ENCODE peak calls at places on chromosomes 1 and 21, in four cellular contexts. One of them, this sample, is unnamed.

GRCh38 chr1:30822006-30822405 is 64.4 kb upstream of the LAPTM5 start:
- DNase-seq in suprapubic skin: no peak
- DNase-seq in sigmoid colon: no peak
- DNase-seq in A549: no peak
- DNase-seq in this sample: no peak

GRCh38 chr1:38814444-38814983 is 45.1 kb downstream of the RRAGC start:
- DNase-seq in sigmoid colon: no peak
- DNase-seq in A549: no peak
- DNase-seq in suprapubic skin: no peak
- DNase-seq in this sample: no peak

GRCh38 chr1:116191294-116191693 is 80.1 kb downstream of the MAB21L3 start:
- DNase-seq in suprapubic skin: no peak
- DNase-seq in sigmoid colon: no peak
- DNase-seq in A549: no peak
- DNase-seq in this sample: no peak

GRCh38 chr1:195733826-195734225 is 874.4 kb downstream of the KCNT2 start:
- DNase-seq in suprapubic skin: no peak
- DNase-seq in A549: no peak
- DNase-seq in sigmoid colon: no peak
- DNase-seq in this sample: no peak

GRCh38 chr1:28280501-28280900 is 21.2 kb downstream of the SESN2 start:
- DNase-seq in A549: no peak
- DNase-seq in sigmoid colon: no peak
- DNase-seq in suprapubic skin: no peak
- DNase-seq in this sample: no peak

GRCh38 chr1:46613661-46614603 is 2.7 kb downstream of the MOB3C start:
- DNase-seq in suprapubic skin: peak
- DNase-seq in sigmoid colon: peak
- DNase-seq in A549: no peak
- DNase-seq in this sample: peak

GRCh38 chr21:44891631-44892031 is 18.1 kb upstream of the PTTG1IP start:
- DNase-seq in sigmoid colon: no peak
- DNase-seq in suprapubic skin: no peak
- DNase-seq in A549: no peak
- DNase-seq in this sample: no peak

GRCh38 chr1:83897516-83897915 is 101.4 kb downstream of the TTLL7 start:
- DNase-seq in sigmoid colon: no peak
- DNase-seq in suprapubic skin: no peak
- DNase-seq in A549: no peak
- DNase-seq in this sample: no peak

GRCh38 chr21:33541105-33541711 is 709 bp downstream of the GART start:
- DNase-seq in suprapubic skin: no peak
- DNase-seq in A549: no peak
- DNase-seq in sigmoid colon: no peak
- DNase-seq in this sample: no peak

GRCh38 chr1:209743145-209743482 is 12.7 kb upstream of the TRAF3IP3 start:
- DNase-seq in sigmoid colon: peak
- DNase-seq in suprapubic skin: no peak
- DNase-seq in A549: no peak
- DNase-seq in this sample: peak

GRCh38 chr1:178875936-178876335 is 5.1 kb upstream of the ANGPTL1 start:
- DNase-seq in sigmoid colon: no peak
- DNase-seq in suprapubic skin: no peak
- DNase-seq in A549: no peak
- DNase-seq in this sample: no peak

GRCh38 chr1:23913212-23913880 is at the start of gene CNR2:
- DNase-seq in sigmoid colon: no peak
- DNase-seq in suprapubic skin: no peak
- DNase-seq in A549: no peak
- DNase-seq in this sample: no peak
- TF ChIP-seq EP300 in sigmoid colon: no peak
- TF ChIP-seq EP300 in suprapubic skin: no peak
- TF ChIP-seq EP300 in A549: no peak
- TF ChIP-seq EP300 in this sample: no peak

GRCh38 chr21:29647353-29647781 is 292.4 kb downstream of the GRIK1 start:
- DNase-seq in sigmoid colon: no peak
- DNase-seq in suprapubic skin: no peak
- DNase-seq in A549: no peak
- DNase-seq in this sample: no peak

GRCh38 chr21:29654203-29654602 is 285.6 kb downstream of the GRIK1 start:
- DNase-seq in A549: no peak
- DNase-seq in suprapubic skin: no peak
- DNase-seq in sigmoid colon: no peak
- DNase-seq in this sample: no peak

GRCh38 chr21:29648710-29649240 is 291.0 kb downstream of the GRIK1 start:
- DNase-seq in sigmoid colon: no peak
- DNase-seq in suprapubic skin: no peak
- DNase-seq in A549: no peak
- DNase-seq in this sample: no peak

GRCh38 chr21:29649370-29649963 is 290.3 kb downstream of the GRIK1 start:
- DNase-seq in sigmoid colon: no peak
- DNase-seq in A549: no peak
- DNase-seq in suprapubic skin: no peak
- DNase-seq in this sample: no peak

DNA sequence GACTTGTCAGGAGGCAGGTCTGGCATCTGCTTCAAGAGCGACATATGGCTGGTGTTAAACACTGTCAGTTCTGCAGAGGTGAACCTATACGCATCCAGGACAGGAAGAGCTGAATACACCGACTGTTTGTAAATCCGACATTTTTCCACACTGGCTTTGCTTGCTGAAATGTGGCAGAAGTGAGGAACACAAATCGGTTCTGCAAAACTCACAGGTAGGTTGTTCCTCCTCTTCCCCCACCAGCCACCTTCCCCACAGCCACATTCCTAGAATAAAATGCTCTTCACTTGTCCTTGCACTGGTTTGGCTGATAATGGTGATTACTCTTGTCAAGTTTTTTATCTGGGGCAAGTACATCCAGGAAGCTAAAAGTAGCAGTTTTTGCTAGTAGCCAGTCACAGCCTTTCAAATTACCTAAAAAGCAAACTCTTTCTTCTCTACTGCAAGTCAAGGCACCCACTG is 289.2 kb downstream of the GRIK1 start:
- DNase-seq in sigmoid colon: no peak
- DNase-seq in suprapubic skin: no peak
- DNase-seq in A549: no peak
- DNase-seq in this sample: no peak
- TF ChIP-seq EP300 in sigmoid colon: no peak
- TF ChIP-seq EP300 in suprapubic skin: no peak
- TF ChIP-seq EP300 in A549: no peak
- TF ChIP-seq EP300 in this sample: no peak

DNA sequence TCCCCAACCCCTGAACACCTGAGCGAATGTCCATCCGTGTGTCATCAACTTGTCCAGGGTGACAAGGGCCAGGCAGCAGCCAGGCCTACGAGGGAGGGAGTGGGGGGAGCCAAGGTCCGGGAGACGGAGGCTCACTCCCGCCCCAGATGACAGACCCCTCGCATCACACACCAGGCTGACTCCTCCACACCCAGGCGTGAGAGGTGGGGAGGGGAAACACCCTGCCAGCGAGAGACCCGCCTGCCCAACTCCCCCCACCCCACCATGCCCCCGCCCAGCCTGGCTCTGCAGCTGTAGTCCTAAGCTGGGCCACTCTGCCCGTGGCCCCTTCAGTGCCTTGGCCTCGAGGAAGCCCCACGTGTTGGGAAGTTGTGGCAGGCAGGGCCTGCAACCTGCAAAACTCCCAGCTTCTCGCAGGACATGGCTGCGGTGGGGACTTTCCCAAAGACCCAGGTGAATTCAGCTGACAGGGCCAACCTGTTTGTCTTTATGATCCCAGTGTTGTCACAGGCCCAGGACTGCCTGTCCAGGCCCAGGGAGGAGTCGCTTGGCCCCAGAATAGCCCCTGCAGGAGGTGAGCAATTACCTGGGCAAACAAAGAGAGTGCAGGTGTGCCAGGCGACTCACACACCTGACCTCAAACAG is 62.9 kb downstream of the RIPK4 start:
- DNase-seq in A549: no peak
- DNase-seq in suprapubic skin: no peak
- DNase-seq in sigmoid colon: no peak
- DNase-seq in this sample: no peak
- TF ChIP-seq EP300 in A549: no peak
- TF ChIP-seq EP300 in suprapubic skin: no peak
- TF ChIP-seq EP300 in sigmoid colon: no peak
- TF ChIP-seq EP300 in this sample: no peak

GRCh38 chr1:157240495-157241184 is 102.4 kb upstream of the ETV3 start:
- DNase-seq in suprapubic skin: no peak
- DNase-seq in A549: no peak
- DNase-seq in sigmoid colon: no peak
- DNase-seq in this sample: no peak
- TF ChIP-seq EP300 in suprapubic skin: no peak
- TF ChIP-seq EP300 in A549: no peak
- TF ChIP-seq EP300 in sigmoid colon: no peak
- TF ChIP-seq EP300 in this sample: no peak

GRCh38 chr1:235907187-235907896 is 40.6 kb upstream of the LYST start:
- DNase-seq in suprapubic skin: no peak
- DNase-seq in sigmoid colon: no peak
- DNase-seq in A549: no peak
- DNase-seq in this sample: no peak

GRCh38 chr1:235898126-235898525 is 31.4 kb upstream of the LYST start:
- DNase-seq in sigmoid colon: no peak
- DNase-seq in A549: no peak
- DNase-seq in suprapubic skin: no peak
- DNase-seq in this sample: no peak

GRCh38 chr1:235906436-235906835 is 39.7 kb upstream of the LYST start:
- DNase-seq in suprapubic skin: no peak
- DNase-seq in A549: no peak
- DNase-seq in sigmoid colon: no peak
- DNase-seq in this sample: no peak

GRCh38 chr1:235902638-235903542 is 36.2 kb upstream of the LYST start:
- DNase-seq in sigmoid colon: peak
- DNase-seq in suprapubic skin: no peak
- DNase-seq in A549: peak
- DNase-seq in this sample: no peak

DNA sequence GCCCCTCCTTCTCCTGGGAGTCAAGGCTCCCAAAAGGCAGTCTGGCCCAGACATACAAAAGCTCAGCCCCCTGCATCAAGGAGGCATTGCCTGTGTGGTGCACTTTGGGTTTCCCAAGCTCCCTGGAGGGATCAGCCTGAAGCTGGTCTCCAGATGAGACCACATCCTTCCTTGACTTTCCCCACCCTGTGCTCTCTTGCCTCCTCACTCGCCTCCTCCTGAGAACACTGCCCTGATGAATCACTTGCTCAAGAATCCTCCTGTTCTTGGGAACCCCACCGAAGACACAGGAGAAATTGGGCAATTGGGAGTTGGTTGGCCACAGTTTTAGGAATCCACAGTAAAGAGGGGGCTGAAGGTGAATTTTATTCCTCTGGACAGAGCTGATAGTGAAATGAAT is 34.8 kb upstream of the LYST start:
- DNase-seq in A549: no peak
- DNase-seq in sigmoid colon: no peak
- DNase-seq in suprapubic skin: no peak
- DNase-seq in this sample: no peak
- TF ChIP-seq EP300 in A549: no peak
- TF ChIP-seq EP300 in sigmoid colon: no peak
- TF ChIP-seq EP300 in suprapubic skin: no peak
- TF ChIP-seq EP300 in this sample: no peak

DNA sequence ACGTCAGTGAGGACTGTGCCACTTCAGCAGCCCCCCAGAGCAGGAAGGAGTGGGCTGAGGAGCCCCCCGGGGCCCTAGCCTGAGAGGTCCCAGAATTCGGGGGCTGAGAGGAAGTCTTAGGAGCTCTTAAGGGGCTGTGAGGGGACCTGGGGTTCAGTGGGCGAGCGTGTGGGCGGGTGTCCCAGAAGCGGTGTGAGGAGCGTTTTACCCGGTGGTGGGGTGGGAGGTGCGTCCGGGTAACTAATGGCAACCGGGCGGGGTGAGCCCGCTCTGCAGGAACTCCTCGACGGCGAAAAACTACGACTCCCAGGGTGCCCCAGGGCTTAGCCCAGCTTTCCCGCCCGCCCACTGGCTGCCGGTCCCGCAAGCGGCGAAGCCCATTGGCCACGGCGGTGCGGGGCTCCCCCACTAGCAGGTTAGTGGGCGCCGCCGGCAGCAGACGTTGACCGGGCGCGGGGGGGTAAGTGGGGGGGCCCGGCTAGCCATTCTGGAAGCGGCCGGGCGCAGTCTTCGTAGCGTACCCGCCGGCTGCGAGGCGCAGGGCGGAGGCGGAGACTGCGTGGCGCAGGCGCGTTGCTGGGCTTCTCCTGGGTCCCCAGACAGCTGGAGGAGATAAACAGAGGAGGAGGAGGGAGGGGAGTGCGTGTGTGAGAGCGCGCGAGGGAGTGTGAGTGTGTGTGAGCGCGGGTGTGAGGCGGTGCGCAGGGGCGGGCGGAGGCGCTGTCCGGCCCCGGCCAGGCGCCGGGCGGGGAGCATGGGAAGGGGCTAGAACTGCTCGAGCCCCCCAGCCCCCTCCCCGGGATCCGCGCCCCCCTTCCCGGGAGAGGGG is at the start of gene WDTC1:
- DNase-seq in A549: peak
- DNase-seq in suprapubic skin: peak
- DNase-seq in sigmoid colon: peak
- DNase-seq in this sample: peak
- TF ChIP-seq EP300 in A549: no peak
- TF ChIP-seq EP300 in suprapubic skin: no peak
- TF ChIP-seq EP300 in sigmoid colon: no peak
- TF ChIP-seq EP300 in this sample: peak

DNA sequence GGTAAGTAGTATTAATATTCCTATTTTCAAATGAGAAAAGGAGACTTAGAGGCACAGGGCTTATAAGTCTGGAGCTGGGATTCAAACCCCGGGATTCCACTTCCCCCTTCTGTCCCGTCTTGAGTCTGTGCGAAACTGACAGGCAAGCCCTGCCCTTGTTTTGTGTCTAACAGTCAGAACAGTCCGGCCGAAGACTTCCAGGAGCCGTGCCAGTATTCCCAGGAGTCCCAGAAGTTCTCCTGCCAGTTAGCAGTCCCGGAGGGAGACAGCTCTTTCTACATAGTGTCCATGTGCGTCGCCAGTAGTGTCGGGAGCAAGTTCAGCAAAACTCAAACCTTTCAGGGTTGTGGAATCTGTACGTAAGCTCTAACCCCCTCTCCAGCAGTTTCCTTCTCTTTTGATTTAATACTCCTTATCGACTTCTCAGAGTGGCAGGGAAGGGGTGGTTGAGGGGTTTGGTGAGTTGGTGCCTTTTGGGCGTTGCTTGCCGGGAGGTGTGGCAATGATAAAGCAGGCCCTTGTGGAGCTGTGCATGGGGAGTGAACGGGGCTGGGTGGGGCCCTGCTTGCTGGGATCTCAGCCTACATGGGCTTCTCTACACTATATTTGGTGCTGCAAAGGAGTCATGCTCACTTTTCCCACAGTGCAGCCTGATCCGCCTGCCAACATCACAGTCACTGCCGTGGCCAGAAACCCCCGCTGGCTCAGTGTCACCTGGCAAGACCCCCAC is 29.4 kb downstream of the IL6R start:
- DNase-seq in sigmoid colon: peak
- DNase-seq in A549: no peak
- DNase-seq in suprapubic skin: peak
- DNase-seq in this sample: peak
- TF ChIP-seq EP300 in sigmoid colon: no peak
- TF ChIP-seq EP300 in A549: no peak
- TF ChIP-seq EP300 in suprapubic skin: no peak
- TF ChIP-seq EP300 in this sample: peak

This sample was measured in tibial nerve.